ENCODE peak calls at places on chromosomes 12 and 14, in eight cellular contexts. G, L, J, H, M, I, A and K are unnamed samples.
A peak's percentile ranks its signal among the peaks of the same experiment; 100 is the strongest.

GRCh38 chr12:19248929-19249602 is 119.5 kb downstream of the PLEKHA5 start:
- DNase-seq in I (no peak), G (no peak), A (no peak), J (no peak), L (peak; percentile 36), H (no peak), M (no peak), K (no peak)

GRCh38 chr12:94145231-94145979 is 3.0 kb upstream of the PLXNC1 start:
- DNase-seq in M (peak; percentile 21), I (no peak), G (no peak), H (no peak), J (no peak), L (peak; percentile 77), A (no peak), K (peak; percentile 42)

GRCh38 chr14:55249423-55249822 is 21.8 kb upstream of the FBXO34 start:
- DNase-seq in G (no peak), I (no peak), L (no peak), J (no peak), A (no peak), M (no peak), H (no peak), K (no peak)

GRCh38 chr12:22938323-22938722 is 313.4 kb downstream of the ETNK1 start:
- DNase-seq in I (no peak), A (no peak), L (no peak), J (no peak), M (no peak), H (no peak), G (no peak), K (no peak)

GRCh38 chr14:72528059-72528950 is 365.6 kb downstream of the DPF3 start:
- DNase-seq in A (no peak), G (no peak), I (no peak), H (no peak), J (no peak), L (no peak), M (no peak), K (no peak)

GRCh38 chr12:28710882-28711281 is 438.2 kb upstream of the FAR2 start:
- DNase-seq in G (no peak), J (no peak), A (no peak), H (no peak), L (peak; percentile 78), M (no peak), I (no peak), K (no peak)

GRCh38 chr14:90242444-90242843 is 13.9 kb upstream of the PSMC1 start:
- DNase-seq in J (no peak), M (no peak), A (no peak), G (no peak), L (no peak), I (no peak), H (no peak), K (no peak)

GRCh38 chr14:76697246-76697645 is 64.0 kb upstream of the VASH1 start:
- DNase-seq in H (no peak), A (no peak), I (no peak), G (no peak), J (no peak), M (no peak), L (no peak), K (no peak)

DNA sequence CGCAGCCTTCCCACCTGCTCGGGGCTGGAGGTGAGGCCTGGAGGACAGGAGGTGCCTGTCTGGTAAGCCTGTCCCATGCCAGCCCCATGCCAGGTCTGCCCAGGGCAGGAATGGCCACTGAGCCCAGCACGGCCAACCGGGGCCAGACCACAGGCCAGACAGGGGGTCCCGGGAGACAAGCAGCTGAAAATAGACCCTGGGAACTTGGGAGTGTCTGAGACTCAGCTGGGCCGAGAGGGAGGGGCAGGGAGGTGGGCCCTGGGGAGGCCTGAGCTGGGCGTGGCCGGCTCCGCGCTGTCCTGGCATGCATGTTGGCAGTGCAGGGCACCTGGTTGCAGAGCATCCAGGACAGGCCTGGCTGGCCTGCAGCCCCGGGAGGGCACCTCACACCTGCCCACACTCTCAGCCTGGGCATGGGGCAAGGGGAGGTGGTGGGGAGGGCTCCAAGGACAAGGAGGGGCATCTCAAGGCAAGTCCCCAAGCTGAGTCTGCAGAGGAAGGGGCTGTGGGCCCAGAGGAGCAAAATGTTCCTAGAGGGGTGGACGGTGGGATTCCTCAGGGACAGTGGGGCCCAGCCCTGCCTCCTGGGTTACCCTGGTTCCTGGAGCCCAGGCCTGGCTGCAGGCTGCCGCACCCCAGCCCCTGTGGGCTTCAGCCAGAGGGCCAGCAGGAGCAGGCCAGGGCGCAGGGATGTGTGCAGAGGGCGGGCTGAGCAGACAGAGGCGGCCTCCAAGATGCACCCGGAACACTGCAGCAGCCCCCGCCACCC is 3.2 kb upstream of the CRIP1 start:
- DNase-seq in G (no peak), M (no peak), A (no peak), H (peak; percentile 80), J (no peak), I (no peak), L (no peak), K (no peak)
- H3K4me1 ChIP-seq in G (peaks cover 62% of the 10 kb centered on the region), M (peaks cover 36% of the 10 kb centered on the region), A (peaks cover 83% of the 10 kb centered on the region), H (no peaks in the 10 kb centered on the region), J (peaks cover 95% of the 10 kb centered on the region), I (peaks cover 85% of the 10 kb centered on the region), L (peaks cover 17% of the 10 kb centered on the region), K (peaks cover 42% of the 10 kb centered on the region)

GRCh38 chr12:31651893-31652521 is 7.5 kb upstream of the ETFBKMT start:
- DNase-seq in L (no peak), I (no peak), A (no peak), H (no peak), G (no peak), J (no peak), M (no peak), K (no peak)

GRCh38 chr12:31655792-31656191 is 3.7 kb upstream of the ETFBKMT start:
- DNase-seq in G (no peak), I (no peak), L (no peak), H (no peak), M (no peak), J (no peak), A (no peak), K (no peak)

GRCh38 chr12:31647106-31647505 is 12.4 kb upstream of the ETFBKMT start:
- DNase-seq in A (no peak), J (no peak), L (no peak), G (no peak), H (no peak), M (no peak), I (no peak), K (no peak)

GRCh38 chr12:31655208-31655607 is 4.3 kb upstream of the ETFBKMT start:
- DNase-seq in H (no peak), A (no peak), M (no peak), J (no peak), I (no peak), G (no peak), L (no peak), K (no peak)

DNA sequence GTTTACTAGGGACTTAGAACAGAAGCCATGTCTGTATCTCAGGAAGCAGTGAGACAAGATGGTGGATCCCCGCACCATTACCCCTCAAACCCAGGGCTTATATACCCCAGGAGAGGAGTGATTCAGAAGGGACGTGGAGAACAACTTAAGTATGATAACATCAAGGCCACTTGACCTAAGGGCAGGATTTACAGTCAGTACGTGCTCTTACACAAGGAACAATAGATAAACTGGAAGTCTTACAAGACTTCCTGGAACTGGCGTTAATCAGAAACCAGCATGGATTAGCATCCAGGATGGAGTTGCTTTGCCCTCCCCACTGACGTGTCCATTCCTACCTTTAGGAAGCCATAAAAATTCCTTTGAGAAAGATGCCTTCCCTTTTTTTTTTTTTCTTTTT is 8.6 kb upstream of the ETFBKMT start:
- DNase-seq in A (no peak), H (no peak), L (no peak), G (no peak), M (no peak), J (no peak), I (no peak), K (peak; percentile 90)
- H3K4me3 ChIP-seq in A (no peak overlapping the region), H (no peak overlapping the region), L (peak overlapping the region; percentile 90), G (no peak overlapping the region), M (no peak overlapping the region), J (no peak overlapping the region), I (no peak overlapping the region), K (no peak overlapping the region)

DNA sequence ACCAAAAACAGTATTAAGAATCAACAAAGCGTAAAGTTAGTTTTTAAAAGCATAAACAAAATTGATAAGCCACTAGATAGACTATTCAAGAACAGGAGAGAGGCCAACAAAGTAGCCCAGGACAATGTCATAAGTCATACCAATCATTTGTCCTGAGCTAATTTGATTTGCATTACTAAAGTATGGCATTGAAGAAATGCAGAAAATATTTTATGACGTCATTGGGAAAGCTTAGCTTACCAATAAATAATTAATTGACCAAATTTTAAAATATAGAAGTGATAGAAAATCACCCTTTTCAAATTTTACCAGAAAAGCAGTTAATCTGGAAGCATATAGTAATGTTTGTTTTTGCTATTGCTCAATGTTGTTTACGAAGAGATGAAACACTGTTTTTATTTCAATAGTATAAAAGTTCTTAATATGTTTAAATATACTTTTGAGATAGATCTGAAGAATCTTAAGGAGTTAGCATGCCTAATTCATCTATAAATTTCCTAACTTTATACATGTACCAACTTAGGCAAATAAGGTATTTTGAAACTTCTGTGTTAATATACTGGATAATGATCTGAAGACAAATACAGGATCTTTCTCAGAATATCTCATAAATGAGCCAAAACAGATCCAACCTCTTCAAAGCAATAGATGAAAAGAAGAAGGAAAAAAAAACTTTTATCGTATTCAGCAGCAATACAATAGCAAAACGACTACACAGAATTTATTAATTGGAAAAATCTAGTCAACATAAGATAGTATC is 1118.5 kb downstream of the SLC16A7 start:
- DNase-seq in L (no peak), G (no peak), A (no peak), M (no peak), H (no peak), J (no peak), I (no peak), K (no peak)
- H3K4me1 ChIP-seq in L (no peaks in the 10 kb centered on the region), G (no peaks in the 10 kb centered on the region), A (no peaks in the 10 kb centered on the region), M (no peaks in the 10 kb centered on the region), H (no peaks in the 10 kb centered on the region), J (no peaks in the 10 kb centered on the region), I (no peaks in the 10 kb centered on the region), K (no peaks in the 10 kb centered on the region)

GRCh38 chr12:42483534-42483857 is 106.0 kb downstream of the PRICKLE1 start:
- DNase-seq in G (peak; percentile 63), H (no peak), M (no peak), J (no peak), L (peak; percentile 60), A (no peak), I (no peak), K (no peak)

GRCh38 chr12:42484996-42485395 is 104.5 kb downstream of the PRICKLE1 start:
- DNase-seq in H (no peak), M (no peak), G (no peak), L (no peak), A (no peak), J (no peak), I (no peak), K (no peak)

GRCh38 chr12:42481368-42481767 is 108.2 kb downstream of the PRICKLE1 start:
- DNase-seq in I (no peak), G (no peak), J (no peak), A (no peak), M (peak; percentile 75), H (no peak), L (no peak), K (no peak)

GRCh38 chr12:42482820-42483533 is 106.6 kb downstream of the PRICKLE1 start:
- DNase-seq in I (no peak), A (peak; percentile 6), H (peak; percentile 81), J (peak; percentile 10), G (peak; percentile 86), M (peak; percentile 94), L (peak; percentile 92), K (peak; percentile 90)

DNA sequence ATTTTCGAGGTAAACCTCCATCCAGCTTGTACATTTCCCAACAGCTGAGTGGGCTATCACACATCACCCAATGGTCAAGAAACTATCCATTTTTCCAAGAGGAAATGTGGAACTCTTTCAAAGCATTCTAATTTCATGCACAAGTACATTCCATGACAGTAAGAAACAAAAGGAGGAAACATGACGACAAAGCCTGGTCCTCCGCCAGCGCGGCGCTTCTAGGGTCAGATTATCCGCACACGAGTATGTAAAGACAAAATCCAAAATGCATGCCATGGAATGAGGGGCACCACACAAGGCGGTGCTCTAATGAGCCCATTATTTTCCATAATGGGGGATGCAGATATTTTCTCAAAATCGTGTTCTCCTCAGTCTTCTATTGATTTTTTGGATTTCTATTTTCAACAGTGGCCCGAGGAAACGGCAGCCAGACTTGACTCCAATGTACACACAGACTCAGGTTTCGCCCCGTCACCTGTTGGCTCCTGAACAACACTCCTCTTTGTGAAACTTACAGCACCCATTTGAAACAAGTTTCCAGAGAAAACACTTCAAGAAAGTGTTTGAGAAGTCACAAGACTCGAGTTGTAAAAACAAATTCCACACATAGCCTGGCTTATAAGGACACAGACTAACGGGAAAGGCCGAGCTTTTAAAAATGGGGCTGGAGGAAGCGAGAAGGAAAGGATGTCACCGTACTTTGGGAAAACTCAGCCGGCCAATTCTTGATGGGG is 107.3 kb downstream of the PRICKLE1 start:
- DNase-seq in H (no peak), G (no peak), J (no peak), A (no peak), M (peak; percentile 52), I (no peak), L (peak; percentile 53), K (no peak)
- H3K4me3 ChIP-seq in H (peak overlapping the region; percentile 77), G (peak overlapping the region; percentile 58), J (peak overlapping the region; percentile 19), A (peak overlapping the region; percentile 59), M (peak overlapping the region; percentile 82), I (peak overlapping the region; percentile 78), L (peak overlapping the region; percentile 90), K (peak overlapping the region; percentile 54)